ENCODE peak calls at places on chromosomes 6 and 20, in four cellular contexts. One of them, this sample, is unnamed.

GRCh38 chr20:63099426-63100267 is 92.9 kb upstream of the BHLHE23 start:
- DNase-seq in mesenchymal stem cell: no peak
- DNase-seq in neuronal stem cell: no peak
- DNase-seq in IMR-90: no peak
- DNase-seq in this sample: peak; percentile 18

GRCh38 chr6:89375427-89375868 is 22.9 kb upstream of the UBE2J1 start:
- DNase-seq in neuronal stem cell: no peak
- DNase-seq in IMR-90: no peak
- DNase-seq in mesenchymal stem cell: no peak
- DNase-seq in this sample: peak; percentile 97

GRCh38 chr6:31558631-31559500 is 11.5 kb downstream of the NFKBIL1 start:
- DNase-seq in neuronal stem cell: no peak
- DNase-seq in IMR-90: no peak
- DNase-seq in mesenchymal stem cell: peak; percentile 40
- DNase-seq in this sample: no peak

GRCh38 chr6:50471041-50471440 is 242.3 kb upstream of the TFAP2D start:
- DNase-seq in mesenchymal stem cell: no peak
- DNase-seq in IMR-90: no peak
- DNase-seq in neuronal stem cell: no peak
- DNase-seq in this sample: no peak

GRCh38 chr6:64776359-64776758 is 930.7 kb downstream of the EYS start:
- DNase-seq in neuronal stem cell: no peak
- DNase-seq in IMR-90: no peak
- DNase-seq in mesenchymal stem cell: no peak
- DNase-seq in this sample: no peak

GRCh38 chr6:42344756-42345155 is 107.0 kb downstream of the TRERF1 start:
- DNase-seq in neuronal stem cell: no peak
- DNase-seq in mesenchymal stem cell: no peak
- DNase-seq in IMR-90: peak; percentile 22
- DNase-seq in this sample: no peak

GRCh38 chr6:97177905-97178304 is 105.1 kb downstream of the MMS22L start:
- DNase-seq in IMR-90: peak; percentile 31
- DNase-seq in mesenchymal stem cell: no peak
- DNase-seq in neuronal stem cell: no peak
- DNase-seq in this sample: no peak

GRCh38 chr6:97850458-97851218 is 567.6 kb upstream of the MMS22L start:
- DNase-seq in neuronal stem cell: peak; percentile 85
- DNase-seq in mesenchymal stem cell: no peak
- DNase-seq in IMR-90: no peak
- DNase-seq in this sample: no peak

GRCh38 chr20:52312131-52312729 is 120.7 kb upstream of the ZFP64 start:
- DNase-seq in mesenchymal stem cell: peak; percentile 76
- DNase-seq in IMR-90: peak; percentile 60
- DNase-seq in neuronal stem cell: peak; percentile 61
- DNase-seq in this sample: peak; percentile 42

GRCh38 chr6:144582939-144583613 is 297.9 kb downstream of the UTRN start:
- DNase-seq in IMR-90: peak; percentile 30
- DNase-seq in mesenchymal stem cell: no peak
- DNase-seq in neuronal stem cell: no peak
- DNase-seq in this sample: peak; percentile 32

GRCh38 chr6:125808060-125808459 is 17.3 kb downstream of the NCOA7 start:
- DNase-seq in IMR-90: no peak
- DNase-seq in neuronal stem cell: no peak
- DNase-seq in mesenchymal stem cell: no peak
- DNase-seq in this sample: no peak

GRCh38 chr6:152161501-152161900 is 354.0 kb downstream of the ESR1 start:
- DNase-seq in mesenchymal stem cell: peak; percentile 53
- DNase-seq in neuronal stem cell: no peak
- DNase-seq in IMR-90: peak; percentile 78
- DNase-seq in this sample: no peak

GRCh38 chr20:21182832-21183563 is 57.1 kb downstream of the KIZ start:
- DNase-seq in IMR-90: peak; percentile 88
- DNase-seq in neuronal stem cell: no peak
- DNase-seq in mesenchymal stem cell: peak; percentile 80
- DNase-seq in this sample: no peak

GRCh38 chr6:16041327-16041726 is 87.6 kb upstream of the MYLIP start:
- DNase-seq in IMR-90: no peak
- DNase-seq in mesenchymal stem cell: no peak
- DNase-seq in neuronal stem cell: no peak
- DNase-seq in this sample: no peak

GRCh38 chr20:37564388-37565133 is 36.9 kb upstream of the BLCAP start:
- DNase-seq in neuronal stem cell: peak; percentile 62
- DNase-seq in IMR-90: no peak
- DNase-seq in mesenchymal stem cell: peak; percentile 22
- DNase-seq in this sample: peak; percentile 70

GRCh38 chr6:127348046-127348661 is 4.7 kb upstream of the ECHDC1 start:
- DNase-seq in neuronal stem cell: no peak
- DNase-seq in mesenchymal stem cell: no peak
- DNase-seq in IMR-90: no peak
- DNase-seq in this sample: no peak

GRCh38 chr20:7371518-7372158 is 568.6 kb downstream of the HAO1 start:
- DNase-seq in neuronal stem cell: no peak
- DNase-seq in mesenchymal stem cell: peak; percentile 24
- DNase-seq in IMR-90: no peak
- DNase-seq in this sample: no peak

GRCh38 chr6:49001856-49002255 is 461.2 kb downstream of the MMUT start:
- DNase-seq in neuronal stem cell: peak; percentile 0
- DNase-seq in mesenchymal stem cell: peak; percentile 1
- DNase-seq in IMR-90: peak; percentile 35
- DNase-seq in this sample: no peak

GRCh38 chr20:34629342-34629741 is 47.5 kb downstream of the PIGU start:
- DNase-seq in neuronal stem cell: no peak
- DNase-seq in mesenchymal stem cell: no peak
- DNase-seq in IMR-90: no peak
- DNase-seq in this sample: no peak

GRCh38 chr6:97392735-97393134 is 109.7 kb upstream of the MMS22L start:
- DNase-seq in mesenchymal stem cell: no peak
- DNase-seq in IMR-90: no peak
- DNase-seq in neuronal stem cell: no peak
- DNase-seq in this sample: no peak

GRCh38 chr6:131669891-131670290 is 31.3 kb downstream of the OR2A4 start:
- DNase-seq in neuronal stem cell: no peak
- DNase-seq in mesenchymal stem cell: peak; percentile 10
- DNase-seq in IMR-90: no peak
- DNase-seq in this sample: no peak

GRCh38 chr6:7907159-7907558 is 3.4 kb downstream of the TXNDC5 start:
- DNase-seq in mesenchymal stem cell: no peak
- DNase-seq in IMR-90: no peak
- DNase-seq in neuronal stem cell: no peak
- DNase-seq in this sample: no peak

GRCh38 chr6:100504786-100505737 is 40.3 kb upstream of the SIM1 start:
- DNase-seq in mesenchymal stem cell: peak; percentile 85
- DNase-seq in neuronal stem cell: no peak
- DNase-seq in IMR-90: peak; percentile 89
- DNase-seq in this sample: no peak

GRCh38 chr6:26516481-26517427 is 16.7 kb downstream of the BTN1A1 start:
- DNase-seq in mesenchymal stem cell: no peak
- DNase-seq in IMR-90: peak; percentile 15
- DNase-seq in neuronal stem cell: no peak
- DNase-seq in this sample: no peak

GRCh38 chr6:108157972-108158441 is 7.8 kb upstream of the NR2E1 start:
- DNase-seq in mesenchymal stem cell: no peak
- DNase-seq in IMR-90: no peak
- DNase-seq in neuronal stem cell: peak; percentile 78
- DNase-seq in this sample: peak; percentile 63

GRCh38 chr20:34017610-34018009 is 23.9 kb downstream of the RALY start:
- DNase-seq in IMR-90: peak; percentile 98
- DNase-seq in mesenchymal stem cell: peak; percentile 92
- DNase-seq in neuronal stem cell: no peak
- DNase-seq in this sample: no peak

GRCh38 chr20:18802012-18802634 is 11.5 kb upstream of the SCP2D1 start:
- DNase-seq in mesenchymal stem cell: no peak
- DNase-seq in neuronal stem cell: no peak
- DNase-seq in IMR-90: no peak
- DNase-seq in this sample: no peak

GRCh38 chr20:58054744-58055373 is 173.6 kb downstream of the ANKRD60 start:
- DNase-seq in neuronal stem cell: peak; percentile 30
- DNase-seq in mesenchymal stem cell: no peak
- DNase-seq in IMR-90: no peak
- DNase-seq in this sample: peak; percentile 52

GRCh38 chr6:38713812-38714211 is 1.3 kb upstream of the DNAH8 start:
- DNase-seq in neuronal stem cell: no peak
- DNase-seq in mesenchymal stem cell: no peak
- DNase-seq in IMR-90: no peak
- DNase-seq in this sample: no peak

GRCh38 chr20:35598899-35599775 is 16.5 kb upstream of the SPAG4 start:
- DNase-seq in mesenchymal stem cell: no peak
- DNase-seq in neuronal stem cell: no peak
- DNase-seq in IMR-90: no peak
- DNase-seq in this sample: peak; percentile 40

GRCh38 chr6:70667256-70667710 is 400 bp upstream of the SMAP1 start:
- DNase-seq in neuronal stem cell: no peak
- DNase-seq in IMR-90: no peak
- DNase-seq in mesenchymal stem cell: no peak
- DNase-seq in this sample: no peak
- H4K91ac ChIP-seq in neuronal stem cell: no peak overlapping the region
- H4K91ac ChIP-seq in IMR-90: peak overlapping the region; percentile 88
- H4K91ac ChIP-seq in mesenchymal stem cell: no peak overlapping the region
- H4K91ac ChIP-seq in this sample: no peak overlapping the region

GRCh38 chr20:4171538-4172116 is 156.3 kb upstream of the RNF24 start:
- DNase-seq in mesenchymal stem cell: peak; percentile 64
- DNase-seq in IMR-90: peak; percentile 21
- DNase-seq in neuronal stem cell: no peak
- DNase-seq in this sample: no peak
- H2AK5ac ChIP-seq in mesenchymal stem cell: peak overlapping the region; percentile 37
- H2AK5ac ChIP-seq in IMR-90: peak overlapping the region; percentile 87
- H2AK5ac ChIP-seq in neuronal stem cell: peak overlapping the region; percentile 82
- H2AK5ac ChIP-seq in this sample: no peak overlapping the region

GRCh38 chr20:51267679-51268078 is 244.8 kb upstream of the KCNG1 start:
- DNase-seq in mesenchymal stem cell: no peak
- DNase-seq in IMR-90: no peak
- DNase-seq in neuronal stem cell: no peak
- DNase-seq in this sample: no peak

GRCh38 chr20:51262240-51262639 is 239.3 kb upstream of the KCNG1 start:
- DNase-seq in neuronal stem cell: no peak
- DNase-seq in mesenchymal stem cell: no peak
- DNase-seq in IMR-90: no peak
- DNase-seq in this sample: no peak

GRCh38 chr20:51265366-51265765 is 242.5 kb upstream of the KCNG1 start:
- DNase-seq in neuronal stem cell: no peak
- DNase-seq in IMR-90: peak; percentile 1
- DNase-seq in mesenchymal stem cell: no peak
- DNase-seq in this sample: no peak

GRCh38 chr20:51269671-51270070 is 246.8 kb upstream of the KCNG1 start:
- DNase-seq in neuronal stem cell: no peak
- DNase-seq in mesenchymal stem cell: no peak
- DNase-seq in IMR-90: no peak
- DNase-seq in this sample: no peak

DNA sequence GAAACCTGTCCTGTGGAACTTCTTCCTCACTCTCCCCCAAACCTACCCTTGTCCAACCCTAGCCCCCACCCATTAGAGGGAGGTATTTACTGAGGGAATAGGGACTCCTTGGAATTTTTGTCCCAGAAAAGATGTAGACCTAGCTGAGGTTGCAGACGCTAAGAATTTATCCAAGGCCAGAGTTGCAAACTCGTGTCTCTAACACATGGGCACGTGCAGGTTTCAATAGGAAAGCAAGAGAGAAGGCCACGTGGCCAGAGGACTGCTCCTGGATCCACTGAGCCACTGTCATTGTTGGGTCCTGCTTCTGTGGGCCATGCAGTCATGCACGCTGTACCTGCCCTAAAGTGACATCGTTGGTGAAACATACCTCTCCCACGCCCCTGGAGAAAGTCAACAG is 243.4 kb upstream of the KCNG1 start:
- DNase-seq in neuronal stem cell: no peak
- DNase-seq in IMR-90: no peak
- DNase-seq in mesenchymal stem cell: no peak
- DNase-seq in this sample: no peak
- H4K91ac ChIP-seq in neuronal stem cell: no peak overlapping the region
- H4K91ac ChIP-seq in IMR-90: no peak overlapping the region
- H4K91ac ChIP-seq in mesenchymal stem cell: no peak overlapping the region
- H4K91ac ChIP-seq in this sample: no peak overlapping the region

GRCh38 chr6:40308533-40309306 is 278.4 kb downstream of the LRFN2 start:
- DNase-seq in neuronal stem cell: peak; percentile 79
- DNase-seq in IMR-90: peak; percentile 26
- DNase-seq in mesenchymal stem cell: peak; percentile 56
- DNase-seq in this sample: peak; percentile 86
- H2AK5ac ChIP-seq in neuronal stem cell: no peak overlapping the region
- H2AK5ac ChIP-seq in IMR-90: no peak overlapping the region
- H2AK5ac ChIP-seq in mesenchymal stem cell: no peak overlapping the region
- H2AK5ac ChIP-seq in this sample: no peak overlapping the region

DNA sequence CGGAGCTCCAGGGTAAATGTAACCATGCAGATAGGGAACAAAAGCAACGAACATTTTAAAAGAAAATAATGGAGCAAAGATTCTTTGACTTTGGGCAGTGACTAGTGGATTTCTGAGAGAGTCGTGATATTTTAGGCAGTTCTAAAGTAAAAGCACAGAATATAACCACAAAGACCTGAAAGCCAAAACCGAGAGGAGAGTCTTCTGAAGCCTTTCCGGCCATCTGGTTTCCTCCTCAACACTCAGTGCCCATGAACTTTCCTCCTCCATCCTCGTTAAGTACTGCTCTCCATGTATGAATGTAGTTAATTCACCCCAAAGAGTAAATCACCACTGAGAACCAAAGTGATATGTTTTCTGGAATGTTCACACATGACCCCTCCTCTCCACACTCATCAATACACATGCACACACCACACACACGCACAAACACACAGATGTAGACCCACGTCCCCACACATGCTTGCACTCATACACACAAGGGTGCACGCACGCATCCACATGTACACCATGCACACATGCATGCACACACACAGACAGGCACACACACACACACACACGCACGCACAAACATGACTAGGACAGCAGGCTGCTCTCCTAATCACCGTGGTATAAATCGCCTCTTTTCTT is 109.6 kb downstream of the MYLK4 start:
- DNase-seq in IMR-90: no peak
- DNase-seq in mesenchymal stem cell: no peak
- DNase-seq in neuronal stem cell: no peak
- DNase-seq in this sample: no peak
- H4K91ac ChIP-seq in IMR-90: no peak overlapping the region
- H4K91ac ChIP-seq in mesenchymal stem cell: no peak overlapping the region
- H4K91ac ChIP-seq in neuronal stem cell: no peak overlapping the region
- H4K91ac ChIP-seq in this sample: no peak overlapping the region

DNA sequence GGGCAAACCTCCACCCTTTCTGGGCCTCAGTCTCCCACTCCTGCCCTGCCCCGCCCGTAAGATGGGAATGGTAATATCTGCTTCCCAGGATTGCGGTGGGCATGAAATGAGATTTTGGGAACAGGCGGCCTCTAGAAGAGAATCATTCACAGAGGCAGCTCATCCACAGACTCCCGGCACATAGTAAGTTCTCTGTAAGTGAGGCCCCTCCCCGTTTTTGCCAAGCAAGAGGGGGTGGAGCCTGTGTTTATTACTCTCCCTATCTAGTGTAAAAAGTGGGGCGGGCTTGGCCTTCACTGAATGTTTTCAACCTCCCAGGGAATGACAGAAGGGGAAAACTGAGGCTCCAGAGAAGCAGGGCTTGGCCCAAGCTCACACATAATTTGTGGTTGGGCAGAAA is 20.0 kb downstream of the SUN5 start:
- DNase-seq in mesenchymal stem cell: no peak
- DNase-seq in neuronal stem cell: no peak
- DNase-seq in IMR-90: no peak
- DNase-seq in this sample: no peak
- H2AK5ac ChIP-seq in mesenchymal stem cell: no peak overlapping the region
- H2AK5ac ChIP-seq in neuronal stem cell: no peak overlapping the region
- H2AK5ac ChIP-seq in IMR-90: no peak overlapping the region
- H2AK5ac ChIP-seq in this sample: no peak overlapping the region